ENCODE peak calls at places on chromosome 11, in seven cellular contexts. One of them, this sample, is unnamed.

GRCh38 chr11:83602116-83602515 is 315.9 kb upstream of the CCDC90B start:
- DNase-seq in neuronal stem cell: no peak
- DNase-seq in mesenchymal stem cell: no peak
- DNase-seq in IMR-90: no peak
- DNase-seq in H9: no peak
- DNase-seq in trophoblast cell: no peak
- DNase-seq in H1: no peak
- DNase-seq in this sample: no peak

GRCh38 chr11:14746857-14747256 is 103.3 kb downstream of the PDE3B start:
- DNase-seq in neuronal stem cell: no peak
- DNase-seq in mesenchymal stem cell: no peak
- DNase-seq in IMR-90: no peak
- DNase-seq in H9: no peak
- DNase-seq in trophoblast cell: no peak
- DNase-seq in H1: no peak
- DNase-seq in this sample: peak; percentile 10

GRCh38 chr11:94897330-94897768 is 76.0 kb downstream of the CWC15 start:
- DNase-seq in neuronal stem cell: peak; percentile 37
- DNase-seq in mesenchymal stem cell: peak; percentile 66
- DNase-seq in IMR-90: peak; percentile 45
- DNase-seq in H9: peak; percentile 56
- DNase-seq in trophoblast cell: peak; percentile 20
- DNase-seq in H1: no peak
- DNase-seq in this sample: peak; percentile 56

GRCh38 chr11:92735039-92735438 is 234.4 kb upstream of the MTNR1B start:
- DNase-seq in neuronal stem cell: no peak
- DNase-seq in mesenchymal stem cell: no peak
- DNase-seq in IMR-90: no peak
- DNase-seq in H9: no peak
- DNase-seq in trophoblast cell: no peak
- DNase-seq in H1: no peak
- DNase-seq in this sample: peak; percentile 26

GRCh38 chr11:47412152-47412746 is 3.9 kb downstream of the SLC39A13 start:
- DNase-seq in neuronal stem cell: no peak
- DNase-seq in mesenchymal stem cell: peak; percentile 56
- DNase-seq in IMR-90: peak; percentile 26
- DNase-seq in H9: peak; percentile 82
- DNase-seq in trophoblast cell: peak; percentile 34
- DNase-seq in H1: no peak
- DNase-seq in this sample: peak; percentile 75

GRCh38 chr11:112817376-112817775 is 143.8 kb upstream of the NCAM1 start:
- DNase-seq in neuronal stem cell: no peak
- DNase-seq in mesenchymal stem cell: no peak
- DNase-seq in IMR-90: no peak
- DNase-seq in H9: no peak
- DNase-seq in trophoblast cell: no peak
- DNase-seq in H1: no peak
- DNase-seq in this sample: peak; percentile 91

GRCh38 chr11:8720868-8721739 is 38.5 kb downstream of the RPL27A start:
- DNase-seq in neuronal stem cell: no peak
- DNase-seq in mesenchymal stem cell: peak; percentile 23
- DNase-seq in IMR-90: no peak
- DNase-seq in H9: no peak
- DNase-seq in trophoblast cell: peak; percentile 71
- DNase-seq in H1: no peak
- DNase-seq in this sample: peak; percentile 87

GRCh38 chr11:43579171-43579918 is 101.2 kb upstream of the HSD17B12 start:
- DNase-seq in neuronal stem cell: no peak
- DNase-seq in mesenchymal stem cell: peak; percentile 57
- DNase-seq in IMR-90: peak; percentile 42
- DNase-seq in H9: peak; percentile 78
- DNase-seq in trophoblast cell: no peak
- DNase-seq in H1: no peak
- DNase-seq in this sample: peak; percentile 79

GRCh38 chr11:47414685-47415070 is 6.3 kb downstream of the SLC39A13 start:
- DNase-seq in neuronal stem cell: no peak
- DNase-seq in mesenchymal stem cell: no peak
- DNase-seq in IMR-90: no peak
- DNase-seq in H9: no peak
- DNase-seq in trophoblast cell: no peak
- DNase-seq in H1: no peak
- DNase-seq in this sample: no peak

GRCh38 chr11:77115181-77115611 is 12.6 kb downstream of the OMP start:
- DNase-seq in neuronal stem cell: no peak
- DNase-seq in mesenchymal stem cell: no peak
- DNase-seq in IMR-90: no peak
- DNase-seq in H9: peak; percentile 67
- DNase-seq in trophoblast cell: no peak
- DNase-seq in H1: no peak
- DNase-seq in this sample: peak; percentile 51

GRCh38 chr11:18012314-18012905 is 437 bp downstream of the SERGEF start:
- DNase-seq in neuronal stem cell: no peak
- DNase-seq in mesenchymal stem cell: peak; percentile 39
- DNase-seq in IMR-90: peak; percentile 13
- DNase-seq in H9: peak; percentile 57
- DNase-seq in trophoblast cell: peak; percentile 11
- DNase-seq in H1: no peak
- DNase-seq in this sample: peak; percentile 68

GRCh38 chr11:62127426-62127825 is 3.6 kb downstream of the INCENP start:
- DNase-seq in neuronal stem cell: no peak
- DNase-seq in mesenchymal stem cell: no peak
- DNase-seq in IMR-90: no peak
- DNase-seq in H9: no peak
- DNase-seq in trophoblast cell: no peak
- DNase-seq in H1: no peak
- DNase-seq in this sample: no peak

GRCh38 chr11:62830904-62831519 is 839 bp downstream of the STX5 start:
- DNase-seq in neuronal stem cell: no peak
- DNase-seq in mesenchymal stem cell: no peak
- DNase-seq in IMR-90: no peak
- DNase-seq in H9: peak; percentile 42
- DNase-seq in trophoblast cell: no peak
- DNase-seq in H1: no peak
- DNase-seq in this sample: peak; percentile 87

GRCh38 chr11:69501121-69501489 is 19.6 kb downstream of the LINC01488 start:
- DNase-seq in neuronal stem cell: no peak
- DNase-seq in mesenchymal stem cell: no peak
- DNase-seq in IMR-90: no peak
- DNase-seq in H9: no peak
- DNase-seq in trophoblast cell: no peak
- DNase-seq in H1: no peak
- DNase-seq in this sample: no peak

GRCh38 chr11:69501891-69502860 is 20.7 kb downstream of the LINC01488 start:
- DNase-seq in neuronal stem cell: no peak
- DNase-seq in mesenchymal stem cell: no peak
- DNase-seq in IMR-90: no peak
- DNase-seq in H9: no peak
- DNase-seq in trophoblast cell: no peak
- DNase-seq in H1: no peak
- DNase-seq in this sample: no peak

GRCh38 chr11:69504576-69505420 is 23.3 kb downstream of the LINC01488 start:
- DNase-seq in neuronal stem cell: no peak
- DNase-seq in mesenchymal stem cell: no peak
- DNase-seq in IMR-90: no peak
- DNase-seq in H9: no peak
- DNase-seq in trophoblast cell: no peak
- DNase-seq in H1: no peak
- DNase-seq in this sample: no peak

GRCh38 chr11:69500285-69501120 is 19.0 kb downstream of the LINC01488 start:
- DNase-seq in neuronal stem cell: no peak
- DNase-seq in mesenchymal stem cell: no peak
- DNase-seq in IMR-90: no peak
- DNase-seq in H9: no peak
- DNase-seq in trophoblast cell: no peak
- DNase-seq in H1: no peak
- DNase-seq in this sample: no peak

DNA sequence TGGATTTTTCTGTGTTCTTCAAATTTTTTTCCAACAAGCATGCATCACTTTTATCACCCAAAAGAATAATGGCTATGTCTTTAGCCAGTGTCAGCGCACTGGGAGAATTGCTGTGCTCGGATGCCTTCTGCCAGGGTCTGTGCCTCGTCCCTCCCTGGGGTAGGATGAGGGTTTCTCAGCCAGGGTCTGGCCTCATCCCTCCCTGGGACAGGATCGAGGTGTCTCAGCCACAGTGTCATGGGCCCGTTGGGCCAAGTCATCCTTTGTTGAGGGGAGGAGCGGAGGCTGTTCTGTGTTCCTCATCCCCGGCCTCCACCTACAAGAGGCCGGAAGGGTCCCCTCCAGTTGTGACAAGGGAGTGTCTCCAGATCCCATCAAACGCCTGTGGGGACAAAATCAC is 22.7 kb downstream of the LINC01488 start:
- DNase-seq in neuronal stem cell: no peak
- DNase-seq in mesenchymal stem cell: no peak
- DNase-seq in IMR-90: no peak
- DNase-seq in H9: no peak
- DNase-seq in trophoblast cell: no peak
- DNase-seq in H1: no peak
- DNase-seq in this sample: no peak
- H4K8ac ChIP-seq in neuronal stem cell: no peak overlapping the region
- H4K8ac ChIP-seq in mesenchymal stem cell: no peak overlapping the region
- H4K8ac ChIP-seq in IMR-90: no peak overlapping the region
- H4K8ac ChIP-seq in H9: no peak overlapping the region
- H4K8ac ChIP-seq in trophoblast cell: no peak overlapping the region
- H4K8ac ChIP-seq in H1: no peak overlapping the region
- H4K8ac ChIP-seq in this sample: no peak overlapping the region

DNA sequence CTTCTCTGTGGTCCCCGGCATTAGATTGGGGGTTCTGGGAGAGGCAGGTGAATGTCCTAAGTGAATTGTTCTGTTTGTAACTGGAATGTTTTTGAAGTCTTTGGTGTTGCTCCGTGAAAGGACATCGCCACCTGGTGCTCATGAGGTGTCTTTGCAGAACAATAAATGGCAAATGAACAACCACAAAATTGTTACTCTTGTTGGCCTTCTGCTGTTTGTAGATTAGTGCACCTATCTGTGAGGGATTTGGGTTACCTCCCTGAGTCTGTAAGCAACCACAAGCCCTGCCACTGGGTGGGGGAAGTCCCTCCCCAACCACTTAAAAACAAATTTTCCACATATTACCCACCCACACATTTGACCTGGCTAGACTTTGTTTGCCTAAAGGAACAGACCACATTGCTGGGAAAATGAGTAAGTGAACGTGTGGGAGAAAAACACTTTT is 4.7 kb downstream of the MPEG1 start:
- DNase-seq in neuronal stem cell: peak; percentile 11
- DNase-seq in mesenchymal stem cell: peak; percentile 60
- DNase-seq in IMR-90: peak; percentile 91
- DNase-seq in H9: no peak
- DNase-seq in trophoblast cell: no peak
- DNase-seq in H1: no peak
- DNase-seq in this sample: peak; percentile 65
- H3K4me1 ChIP-seq in neuronal stem cell: peaks cover 2% of the 10 kb centered on the region
- H3K4me1 ChIP-seq in mesenchymal stem cell: no peaks in the 10 kb centered on the region
- H3K4me1 ChIP-seq in IMR-90: peaks cover 13% of the 10 kb centered on the region
- H3K4me1 ChIP-seq in H9: no peaks in the 10 kb centered on the region
- H3K4me1 ChIP-seq in trophoblast cell: no peaks in the 10 kb centered on the region
- H3K4me1 ChIP-seq in H1: no peaks in the 10 kb centered on the region
- H3K4me1 ChIP-seq in this sample: no peaks in the 10 kb centered on the region

DNA sequence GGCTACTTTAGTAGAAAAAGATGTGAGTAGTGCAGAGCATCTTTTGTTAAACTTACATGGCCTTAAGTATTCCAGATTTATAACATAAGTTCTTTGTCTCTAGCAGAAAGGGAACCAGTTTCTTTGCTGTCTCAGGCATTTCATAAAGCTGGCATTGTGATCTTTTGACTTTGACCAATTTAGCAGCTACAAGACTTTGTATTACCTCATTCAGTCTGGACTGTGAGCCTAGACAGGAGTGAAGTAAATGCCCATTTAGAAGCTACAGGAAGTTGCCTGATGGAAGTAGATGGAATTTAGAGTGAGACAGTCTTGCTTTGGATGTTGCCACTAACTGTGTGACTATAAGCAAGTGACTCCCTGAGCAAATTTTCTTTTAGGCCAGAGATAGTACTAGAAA is 25.7 kb upstream of the GLYAT start:
- DNase-seq in neuronal stem cell: no peak
- DNase-seq in mesenchymal stem cell: no peak
- DNase-seq in IMR-90: no peak
- DNase-seq in H9: no peak
- DNase-seq in trophoblast cell: no peak
- DNase-seq in H1: no peak
- DNase-seq in this sample: no peak
- H3K18ac ChIP-seq in neuronal stem cell: no peak overlapping the region
- H3K18ac ChIP-seq in mesenchymal stem cell: no peak overlapping the region
- H3K18ac ChIP-seq in IMR-90: no peak overlapping the region
- H3K18ac ChIP-seq in H9: no peak overlapping the region
- H3K18ac ChIP-seq in trophoblast cell: no peak overlapping the region
- H3K18ac ChIP-seq in H1: no peak overlapping the region
- H3K18ac ChIP-seq in this sample: no peak overlapping the region

DNA sequence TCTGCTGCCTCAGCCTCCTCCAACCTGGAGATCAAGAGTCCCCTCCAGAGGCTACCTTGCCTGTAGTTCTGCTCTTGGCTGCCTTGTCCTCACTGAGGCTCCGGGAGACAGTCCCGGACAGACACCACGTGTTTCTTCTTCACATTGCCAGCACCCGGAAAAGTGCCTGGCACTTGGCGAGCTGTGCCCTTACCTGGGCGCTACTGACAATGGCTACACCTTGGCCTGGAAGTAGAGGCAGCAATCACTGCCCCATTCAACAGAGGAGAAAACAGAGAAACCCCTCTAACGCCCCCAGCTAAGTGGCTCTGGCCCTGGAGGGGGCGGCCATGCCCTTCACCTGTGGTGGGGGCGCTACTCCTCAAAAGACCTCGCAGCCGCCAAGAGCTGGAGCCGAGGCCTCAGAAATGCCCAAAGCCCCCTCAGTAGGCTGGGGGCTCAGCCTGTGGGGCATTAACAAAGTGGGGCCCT is 3.0 kb upstream of the NAP1L4 start:
- DNase-seq in neuronal stem cell: no peak
- DNase-seq in mesenchymal stem cell: no peak
- DNase-seq in IMR-90: no peak
- DNase-seq in H9: no peak
- DNase-seq in trophoblast cell: no peak
- DNase-seq in H1: no peak
- DNase-seq in this sample: no peak
- H4K8ac ChIP-seq in neuronal stem cell: no peak overlapping the region
- H4K8ac ChIP-seq in mesenchymal stem cell: no peak overlapping the region
- H4K8ac ChIP-seq in IMR-90: no peak overlapping the region
- H4K8ac ChIP-seq in H9: no peak overlapping the region
- H4K8ac ChIP-seq in trophoblast cell: peak overlapping the region; percentile 12
- H4K8ac ChIP-seq in H1: no peak overlapping the region
- H4K8ac ChIP-seq in this sample: no peak overlapping the region

GRCh38 chr11:11407065-11407737 is 54.2 kb upstream of the CSNK2A3 start:
- DNase-seq in neuronal stem cell: no peak
- DNase-seq in mesenchymal stem cell: peak; percentile 40
- DNase-seq in IMR-90: no peak
- DNase-seq in H9: no peak
- DNase-seq in trophoblast cell: no peak
- DNase-seq in H1: no peak
- DNase-seq in this sample: no peak
- H3K4me1 ChIP-seq in neuronal stem cell: no peaks in the 10 kb centered on the region
- H3K4me1 ChIP-seq in mesenchymal stem cell: no peaks in the 10 kb centered on the region
- H3K4me1 ChIP-seq in IMR-90: peaks cover 4% of the 10 kb centered on the region
- H3K4me1 ChIP-seq in H9: peaks cover 6% of the 10 kb centered on the region
- H3K4me1 ChIP-seq in trophoblast cell: peaks cover 46% of the 10 kb centered on the region
- H3K4me1 ChIP-seq in H1: peaks cover 13% of the 10 kb centered on the region
- H3K4me1 ChIP-seq in this sample: peaks cover 12% of the 10 kb centered on the region